ENCODE peak calls at places on chromosome 15, in ten cellular contexts. T is vagina; O is CD4-positive, alpha-beta memory T cell; M is tibial artery; D is psoas muscle; X is RWPE2; G is lower lobe of right lung; C is spleen; B is astrocyte; N is esophagus squamous epithelium. Y is an unnamed sample. For H3K36me3, the result is how much of the 10 kb centered on the place peaks cover.

GRCh38 chr15:76343313-76343996 is 6.9 kb downstream of the ISL2 start:
- DNase-seq in T (no peak), O (no peak), M (no peak), D (no peak), X (no peak), G (no peak), C (no peak), B (no peak), N (no peak), Y (no peak)

GRCh38 chr15:92648190-92648875 is 7.2 kb downstream of the FAM174B start:
- DNase-seq in T (no peak), O (no peak), M (no peak), D (no peak), X (no peak), G (no peak), C (no peak), B (no peak), N (no peak), Y (peak)

GRCh38 chr15:55627730-55628368 is 39.7 kb upstream of the PYGO1 start:
- DNase-seq in T (no peak), O (no peak), M (no peak), D (peak), X (peak), G (no peak), C (no peak), B (peak), N (no peak), Y (no peak)

GRCh38 chr15:79329186-79329611 is 18.3 kb downstream of the TMED3 start:
- DNase-seq in T (no peak), O (no peak), M (no peak), D (no peak), X (no peak), G (no peak), C (no peak), B (peak), N (no peak), Y (no peak)

GRCh38 chr15:48190932-48191573 is 412 bp upstream of the CTXN2 start:
- DNase-seq in T (no peak), O (peak), M (peak), D (peak), X (peak), G (peak), C (no peak), B (peak), N (no peak), Y (peak)

GRCh38 chr15:90818251-90819210 is 49.9 kb upstream of the FURIN start:
- DNase-seq in T (no peak), O (no peak), M (no peak), D (no peak), X (peak), G (peak), C (peak), B (no peak), N (no peak), Y (no peak)

GRCh38 chr15:71116366-71116765 is 1.1 kb downstream of the THSD4 start:
- DNase-seq in T (no peak), O (no peak), M (no peak), D (no peak), X (no peak), G (no peak), C (no peak), B (no peak), N (no peak), Y (peak)

GRCh38 chr15:73239564-73240208 is 129.1 kb downstream of the HCN4 start:
- DNase-seq in T (no peak), O (no peak), M (no peak), D (no peak), X (no peak), G (no peak), C (no peak), B (no peak), N (no peak), Y (no peak)

GRCh38 chr15:61794276-61794675 is 266.0 kb downstream of the VPS13C start:
- DNase-seq in T (no peak), O (no peak), M (no peak), D (no peak), X (no peak), G (no peak), C (no peak), B (no peak), N (no peak), Y (no peak)

GRCh38 chr15:92636950-92637481 is 18.6 kb downstream of the FAM174B start:
- DNase-seq in T (no peak), O (no peak), M (no peak), D (no peak), X (peak), G (peak), C (peak), B (no peak), N (no peak), Y (peak)

GRCh38 chr15:74392402-74392876 is 25.0 kb upstream of the CYP11A1 start:
- DNase-seq in T (no peak), O (no peak), M (no peak), D (no peak), X (no peak), G (no peak), C (no peak), B (no peak), N (no peak), Y (no peak)

GRCh38 chr15:55774113-55774970 is 31.4 kb upstream of the PRTG start:
- DNase-seq in T (no peak), O (no peak), M (peak), D (peak), X (no peak), G (no peak), C (no peak), B (no peak), N (no peak), Y (peak)

GRCh38 chr15:38623744-38624143 is 59.1 kb upstream of the RASGRP1 start:
- DNase-seq in T (no peak), O (no peak), M (no peak), D (peak), X (no peak), G (no peak), C (no peak), B (no peak), N (no peak), Y (no peak)

GRCh38 chr15:100255644-100256043 is 86.1 kb downstream of the ADAMTS17 start:
- DNase-seq in T (peak), O (no peak), M (no peak), D (no peak), X (no peak), G (no peak), C (no peak), B (no peak), N (no peak), Y (no peak)

GRCh38 chr15:38050529-38050928 is 116.1 kb downstream of the TMCO5A start:
- DNase-seq in T (no peak), O (no peak), M (no peak), D (no peak), X (no peak), G (no peak), C (no peak), B (peak), N (no peak), Y (no peak)

GRCh38 chr15:76844096-76844495 is 61.0 kb downstream of the SCAPER start:
- DNase-seq in T (no peak), O (no peak), M (no peak), D (no peak), X (no peak), G (no peak), C (no peak), B (peak), N (no peak), Y (no peak)

GRCh38 chr15:28962851-28963710 is 77.3 kb downstream of the APBA2 start:
- DNase-seq in T (no peak), O (no peak), M (no peak), D (no peak), X (no peak), G (no peak), C (peak), B (peak), N (no peak), Y (no peak)

GRCh38 chr15:91348812-91349500 is 248.9 kb downstream of the SV2B start:
- DNase-seq in T (no peak), O (no peak), M (no peak), D (no peak), X (no peak), G (no peak), C (no peak), B (peak), N (no peak), Y (no peak)

GRCh38 chr15:98896802-98897732 is 110.5 kb downstream of the PGPEP1L start:
- DNase-seq in T (no peak), O (no peak), M (no peak), D (no peak), X (peak), G (no peak), C (no peak), B (peak), N (no peak), Y (no peak)

GRCh38 chr15:29674661-29675533 is 147.4 kb downstream of the TJP1 start:
- DNase-seq in T (no peak), O (no peak), M (no peak), D (no peak), X (peak), G (peak), C (peak), B (peak), N (no peak), Y (peak)

GRCh38 chr15:33735637-33736247 is 232.6 kb upstream of the CHRM5 start:
- DNase-seq in T (no peak), O (no peak), M (no peak), D (no peak), X (no peak), G (no peak), C (no peak), B (no peak), N (no peak), Y (no peak)

GRCh38 chr15:90787881-90788280 is 70.7 kb downstream of the BLM start:
- DNase-seq in T (no peak), O (no peak), M (no peak), D (no peak), X (no peak), G (no peak), C (no peak), B (peak), N (no peak), Y (no peak)

GRCh38 chr15:61871926-61872522 is 188.2 kb downstream of the VPS13C start:
- DNase-seq in T (no peak), O (no peak), M (no peak), D (no peak), X (no peak), G (no peak), C (no peak), B (no peak), N (no peak), Y (no peak)

GRCh38 chr15:31364301-31365031 is 37.8 kb downstream of the KLF13 start:
- DNase-seq in T (no peak), O (no peak), M (no peak), D (no peak), X (no peak), G (no peak), C (peak), B (no peak), N (no peak), Y (peak)

GRCh38 chr15:83653639-83654378 is at the start of gene ADAMTSL3:
- DNase-seq in T (no peak), O (no peak), M (peak), D (peak), X (no peak), G (peak), C (no peak), B (peak), N (no peak), Y (peak)

GRCh38 chr15:47443839-47444238 is 273.5 kb upstream of the SEMA6D start:
- DNase-seq in T (no peak), O (no peak), M (no peak), D (no peak), X (no peak), G (no peak), C (no peak), B (no peak), N (no peak), Y (no peak)

GRCh38 chr15:52532427-52532826 is 3.7 kb upstream of the MYO5A start:
- DNase-seq in T (no peak), O (no peak), M (no peak), D (no peak), X (no peak), G (no peak), C (no peak), B (no peak), N (no peak), Y (no peak)

GRCh38 chr15:62392411-62392810 is 227.3 kb upstream of the C2CD4B start:
- DNase-seq in T (no peak), O (no peak), M (no peak), D (peak), X (no peak), G (no peak), C (no peak), B (peak), N (no peak), Y (peak)

GRCh38 chr15:76533060-76533955 is 196.7 kb downstream of the ISL2 start:
- DNase-seq in T (no peak), O (no peak), M (no peak), D (no peak), X (no peak), G (no peak), C (no peak), B (no peak), N (no peak), Y (peak)

GRCh38 chr15:28953573-28954195 is 67.9 kb downstream of the APBA2 start:
- DNase-seq in T (peak), O (no peak), M (no peak), D (no peak), X (no peak), G (no peak), C (peak), B (no peak), N (no peak), Y (no peak)

GRCh38 chr15:84827246-84827645 is 10.1 kb downstream of the ALPK3 start:
- DNase-seq in T (no peak), O (no peak), M (no peak), D (no peak), X (peak), G (no peak), C (no peak), B (no peak), N (no peak), Y (no peak)

GRCh38 chr15:49031764-49032270 is 14.4 kb downstream of the SECISBP2L start:
- DNase-seq in T (no peak), O (no peak), M (no peak), D (no peak), X (no peak), G (no peak), C (no peak), B (peak), N (no peak), Y (no peak)

GRCh38 chr15:85764304-85764633 is 30.5 kb downstream of the KLHL25 start:
- DNase-seq in T (no peak), O (no peak), M (no peak), D (no peak), X (no peak), G (no peak), C (no peak), B (no peak), N (no peak), Y (no peak)

GRCh38 chr15:82100116-82100795 is 54.4 kb upstream of the MEX3B start:
- DNase-seq in T (no peak), O (no peak), M (no peak), D (no peak), X (no peak), G (no peak), C (no peak), B (no peak), N (no peak), Y (no peak)

GRCh38 chr15:33142708-33143107 is 51.8 kb downstream of the FMN1 start:
- DNase-seq in T (no peak), O (no peak), M (no peak), D (no peak), X (no peak), G (no peak), C (no peak), B (no peak), N (no peak), Y (peak)

GRCh38 chr15:73517566-73517965 is 74.6 kb downstream of the REC114 start:
- DNase-seq in T (no peak), O (no peak), M (no peak), D (no peak), X (no peak), G (no peak), C (no peak), B (no peak), N (no peak), Y (no peak)

GRCh38 chr15:93139436-93139835 is 50.4 kb upstream of the RGMA start:
- DNase-seq in T (no peak), O (no peak), M (no peak), D (no peak), X (no peak), G (no peak), C (no peak), B (no peak), N (no peak), Y (no peak)

GRCh38 chr15:56598991-56599390 is 134.1 kb upstream of the MNS1 start:
- DNase-seq in T (no peak), O (no peak), M (no peak), D (no peak), X (no peak), G (no peak), C (no peak), B (peak), N (no peak), Y (no peak)

GRCh38 chr15:49380912-49381311 is 42.1 kb upstream of the FGF7 start:
- DNase-seq in T (no peak), O (no peak), M (no peak), D (no peak), X (no peak), G (no peak), C (no peak), B (no peak), N (no peak), Y (no peak)

DNA sequence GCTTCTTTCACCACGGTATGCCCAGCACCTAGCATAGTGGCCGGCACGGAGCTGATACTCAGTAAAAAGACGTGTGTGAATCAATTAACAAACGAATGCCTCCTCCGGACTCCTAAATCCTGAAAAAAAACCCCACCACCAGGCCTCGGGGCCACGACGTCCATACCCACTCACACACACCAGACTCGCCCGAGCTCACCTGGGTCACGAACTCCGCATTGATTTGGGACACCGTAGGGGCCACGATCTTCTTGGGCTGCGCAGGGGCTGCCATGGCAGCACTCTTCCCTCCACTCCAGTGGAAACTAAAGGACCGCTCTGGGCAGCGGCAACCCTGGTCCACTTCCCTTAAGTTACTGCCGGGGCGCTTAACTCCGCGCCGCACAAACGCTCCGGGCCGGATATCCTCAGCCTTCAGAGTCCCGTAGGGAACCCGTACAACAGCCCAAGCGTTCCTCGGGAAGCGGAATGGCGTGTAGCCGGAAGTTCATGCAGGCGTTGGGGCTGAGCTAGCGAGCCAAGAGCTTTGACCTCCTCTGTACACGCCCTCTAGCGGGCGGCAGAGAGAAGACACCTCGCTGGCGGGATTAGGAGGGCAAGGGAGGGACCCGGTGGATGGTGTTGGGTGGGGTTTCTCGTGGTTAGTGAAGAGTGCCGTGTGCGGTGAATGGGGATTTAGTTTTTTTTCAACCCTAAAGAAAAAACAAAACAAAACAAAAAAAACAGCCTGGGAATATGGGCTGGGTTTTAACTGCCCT is at the start of gene AQR:
- DNase-seq in T (no peak), O (peak), M (peak), D (peak), X (peak), G (peak), C (peak), B (peak), N (peak), Y (peak)
- H3K4me3 ChIP-seq in T (peak), O (peak), M (peak), D (peak), X (peak), G (peak), C (peak), B (peak), N (peak), Y (peak)

GRCh38 chr15:101646652-101647051 is 5.5 kb downstream of the TM2D3 start:
- DNase-seq in T (no peak), O (no peak), M (no peak), D (no peak), X (no peak), G (no peak), C (peak), B (no peak), N (no peak), Y (no peak)
- H3K36me3 ChIP-seq in T (half or more), O (half or more), M (half or more), D (half or more), X (half or more), G (half or more), C (under half), B (under half), N (under half), Y (under half)

GRCh38 chr15:96612917-96613316 is 282.4 kb downstream of the NR2F2 start:
- DNase-seq in T (no peak), O (no peak), M (no peak), D (no peak), X (no peak), G (no peak), C (no peak), B (no peak), N (no peak), Y (no peak)
- H3K4me3 ChIP-seq in T (no peak), O (no peak), M (no peak), D (no peak), X (no peak), G (no peak), C (no peak), B (no peak), N (no peak), Y (no peak)

DNA sequence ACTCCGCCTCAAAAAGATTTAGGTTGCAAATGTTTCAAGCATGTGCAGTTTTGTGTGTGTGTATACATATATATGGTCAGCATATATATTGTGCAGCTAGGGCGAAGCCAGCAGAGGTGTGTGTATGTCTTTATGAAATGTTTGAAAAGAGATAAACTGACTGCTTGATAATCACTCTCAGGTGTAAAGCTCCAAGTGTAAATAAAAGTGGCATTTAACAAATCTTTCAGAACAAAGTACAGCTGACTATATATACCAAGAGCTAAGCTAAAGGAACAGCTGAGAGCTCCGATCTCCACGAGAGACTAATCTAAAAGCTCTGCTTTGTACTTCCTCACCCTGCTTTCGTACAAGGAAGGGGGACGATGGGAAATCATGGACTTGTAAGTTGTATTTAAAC is 11.6 kb upstream of the ITPKA start:
- DNase-seq in T (no peak), O (no peak), M (no peak), D (no peak), X (no peak), G (no peak), C (no peak), B (no peak), N (no peak), Y (peak)
- H3K36me3 ChIP-seq in T (half or more), O (under half), M (half or more), D (half or more), X (half or more), G (half or more), C (under half), B (under half), N (under half), Y (under half)

GRCh38 chr15:65355983-65356353 is 21.8 kb downstream of the IGDCC3 start:
- DNase-seq in T (no peak), O (no peak), M (no peak), D (no peak), X (no peak), G (no peak), C (no peak), B (no peak), N (no peak), Y (no peak)
- H3K4me3 ChIP-seq in T (peak), O (no peak), M (peak), D (peak), X (no peak), G (peak), C (peak), B (peak), N (peak), Y (no peak)

GRCh38 chr15:39960411-39960810 is 26.5 kb downstream of the EIF2AK4 start:
- DNase-seq in T (no peak), O (no peak), M (peak), D (no peak), X (no peak), G (no peak), C (no peak), B (no peak), N (no peak), Y (peak)
- H3K36me3 ChIP-seq in T (under half), O (under half), M (half or more), D (half or more), X (half or more), G (half or more), C (under half), B (half or more), N (under half), Y (under half)

GRCh38 chr15:45326776-45327175 is 51.6 kb downstream of the GATM start:
- DNase-seq in T (no peak), O (no peak), M (no peak), D (no peak), X (no peak), G (no peak), C (no peak), B (no peak), N (no peak), Y (no peak)
- H3K4me3 ChIP-seq in T (no peak), O (no peak), M (no peak), D (no peak), X (no peak), G (no peak), C (no peak), B (no peak), N (no peak), Y (no peak)

GRCh38 chr15:63686352-63686751 is 89.2 kb downstream of the FBXL22 start:
- DNase-seq in T (no peak), O (no peak), M (no peak), D (no peak), X (no peak), G (no peak), C (no peak), B (no peak), N (no peak), Y (no peak)
- H3K36me3 ChIP-seq in T (half or more), O (half or more), M (half or more), D (half or more), X (half or more), G (half or more), C (under half), B (under half), N (under half), Y (under half)

GRCh38 chr15:26081758-26082068 is 218.6 kb upstream of the ATP10A start:
- DNase-seq in T (no peak), O (no peak), M (no peak), D (no peak), X (no peak), G (no peak), C (no peak), B (no peak), N (no peak), Y (no peak)
- H3K4me3 ChIP-seq in T (peak), O (no peak), M (peak), D (peak), X (no peak), G (peak), C (peak), B (no peak), N (peak), Y (no peak)

Y was measured in mucosa of descending colon.